ENCODE peak calls at places on chromosomes 13 and 19, in seven cellular contexts. T is lung; W is effector memory CD8-positive, alpha-beta T cell; R is NCI-H1092 treated with DMSO at 0.1 percent for 48 hours; O is A673; Z is HAP-1; S is bronchial epithelial cell. C is an unnamed sample.

GRCh38 chr13:106527806-106528205 is 7.7 kb downstream of the EFNB2 start:
- DNase-seq in T (no peak), W (no peak), R (no peak), O (no peak), Z (peak), S (no peak), C (no peak)

GRCh38 chr13:49532593-49532992 is 36.8 kb downstream of the PHF11 start:
- DNase-seq in T (no peak), W (no peak), R (no peak), O (no peak), Z (no peak), S (no peak), C (no peak)

GRCh38 chr13:75437582-75438318 is 44.2 kb downstream of the TBC1D4 start:
- DNase-seq in T (no peak), W (no peak), R (no peak), O (peak), Z (peak), S (no peak), C (no peak)

GRCh38 chr19:8552810-8553209 is 24.4 kb downstream of the MYO1F start:
- DNase-seq in T (no peak), W (no peak), R (no peak), O (peak), Z (peak), S (no peak), C (no peak)

GRCh38 chr13:70893832-70894231 is 785.6 kb upstream of the KLHL1 start:
- DNase-seq in T (no peak), W (no peak), R (no peak), O (no peak), Z (peak), S (no peak), C (no peak)

GRCh38 chr13:41458939-41459753 is 1.8 kb downstream of the RGCC start:
- DNase-seq in T (peak), W (peak), R (no peak), O (peak), Z (no peak), S (peak), C (peak)

GRCh38 chr13:100533588-100534041 is 55.0 kb downstream of the GGACT start:
- DNase-seq in T (no peak), W (no peak), R (peak), O (no peak), Z (no peak), S (no peak), C (no peak)

GRCh38 chr19:6580313-6580712 is 10.6 kb downstream of the CD70 start:
- DNase-seq in T (no peak), W (no peak), R (no peak), O (no peak), Z (no peak), S (peak), C (no peak)

GRCh38 chr13:32587774-32588165 is 1.5 kb downstream of the PDS5B start:
- DNase-seq in T (no peak), W (no peak), R (peak), O (no peak), Z (peak), S (peak), C (no peak)

GRCh38 chr13:71493189-71493588 is 373.8 kb downstream of the DACH1 start:
- DNase-seq in T (no peak), W (no peak), R (no peak), O (no peak), Z (no peak), S (no peak), C (no peak)

GRCh38 chr19:42069619-42070293 is at the start of gene GRIK5:
- DNase-seq in T (no peak), W (no peak), R (peak), O (peak), Z (no peak), S (no peak), C (no peak)

GRCh38 chr19:34224996-34225658 is 29.2 kb upstream of the GARRE1 start:
- DNase-seq in T (no peak), W (no peak), R (no peak), O (no peak), Z (no peak), S (peak), C (no peak)